ENCODE peak calls at places on chromosomes 13 and 19, in six cellular contexts. N is left lung, X is Peyer's patch, F is psoas muscle, R is RWPE1, P is foreskin fibroblast. V is an unnamed sample.
A peak's percentile ranks its signal among the peaks of the same experiment; 100 is the strongest.

GRCh38 chr19:10603084-10603872 is 16.2 kb upstream of the AP1M2 start:
- DNase-seq in N (peak; percentile 56), X (peak; percentile 94), F (peak; percentile 69), R (no peak), P (peak; percentile 17), V (peak; percentile 84)

GRCh38 chr13:113562085-113562749 is 22.3 kb upstream of the TFDP1 start:
- DNase-seq in N (peak; percentile 61), X (no peak), F (peak; percentile 73), R (peak; percentile 39), P (peak; percentile 87), V (peak; percentile 24)

GRCh38 chr19:9847087-9847671 is 12.1 kb downstream of the PIN1 start:
- DNase-seq in N (no peak), X (peak; percentile 51), F (peak; percentile 67), R (peak; percentile 80), P (peak; percentile 97), V (no peak)

GRCh38 chr13:76903544-76904162 is 17.4 kb upstream of the KCTD12 start:
- DNase-seq in N (peak; percentile 62), X (peak; percentile 86), F (no peak), R (peak; percentile 73), P (peak; percentile 86), V (no peak)

GRCh38 chr19:7652061-7652641 is 15.2 kb downstream of the STXBP2 start:
- DNase-seq in N (peak; percentile 90), X (peak; percentile 92), F (peak; percentile 90), R (peak; percentile 78), P (peak; percentile 93), V (peak; percentile 82)

GRCh38 chr13:55307909-55308308 is 1832.8 kb upstream of the PRR20A start:
- DNase-seq in N (no peak), X (no peak), F (no peak), R (no peak), P (no peak), V (no peak)

GRCh38 chr19:7013678-7014077 is 7.6 kb downstream of the MBD3L2B start:
- DNase-seq in N (no peak), X (no peak), F (no peak), R (peak; percentile 55), P (no peak), V (no peak)

GRCh38 chr13:47794963-47795362 is 206.1 kb downstream of the SUCLA2 start:
- DNase-seq in N (no peak), X (no peak), F (no peak), R (peak; percentile 27), P (peak; percentile 6), V (no peak)

GRCh38 chr13:48621056-48621455 is 32.7 kb upstream of the CYSLTR2 start:
- DNase-seq in N (no peak), X (no peak), F (no peak), R (no peak), P (no peak), V (no peak)

GRCh38 chr19:658916-659839 is 3.8 kb downstream of the RNF126 start:
- DNase-seq in N (no peak), X (peak; percentile 82), F (peak; percentile 77), R (peak; percentile 82), P (peak; percentile 59), V (no peak)

GRCh38 chr19:53795019-53795418 is 29.1 kb downstream of the NLRP12 start:
- DNase-seq in N (no peak), X (no peak), F (no peak), R (no peak), P (no peak), V (no peak)

GRCh38 chr19:53789708-53790678 is 34.1 kb downstream of the NLRP12 start:
- DNase-seq in N (no peak), X (no peak), F (no peak), R (no peak), P (no peak), V (no peak)

GRCh38 chr19:53792721-53793433 is 31.2 kb downstream of the NLRP12 start:
- DNase-seq in N (peak; percentile 78), X (peak; percentile 87), F (peak; percentile 85), R (peak; percentile 79), P (peak; percentile 90), V (peak; percentile 45)
- TF ChIP-seq CTCF in N (peak; percentile 98), X (peak; percentile 91), F (peak; percentile 83), R (peak; percentile 95), P (peak; percentile 100), V (peak; percentile 81)

GRCh38 chr19:2666344-2666994 is 36.0 kb downstream of the GNG7 start:
- DNase-seq in N (no peak), X (no peak), F (no peak), R (no peak), P (no peak), V (no peak)

GRCh38 chr19:2663920-2664571 is 38.4 kb downstream of the GNG7 start:
- DNase-seq in N (no peak), X (peak; percentile 91), F (no peak), R (no peak), P (no peak), V (peak; percentile 74)

GRCh38 chr19:2659856-2660432 is 42.5 kb downstream of the GNG7 start:
- DNase-seq in N (no peak), X (no peak), F (no peak), R (no peak), P (no peak), V (no peak)

GRCh38 chr19:2665103-2665502 is 37.4 kb downstream of the GNG7 start:
- DNase-seq in N (no peak), X (no peak), F (no peak), R (no peak), P (no peak), V (no peak)

GRCh38 chr19:2661615-2662014 is 40.9 kb downstream of the GNG7 start:
- DNase-seq in N (no peak), X (no peak), F (no peak), R (no peak), P (peak; percentile 24), V (no peak)
- TF ChIP-seq CTCF in N (no peak), X (no peak), F (no peak), R (no peak), P (no peak), V (no peak)

GRCh38 chr19:13859361-13859880 is 17.5 kb upstream of the NANOS3 start:
- DNase-seq in N (no peak), X (no peak), F (no peak), R (no peak), P (peak; percentile 67), V (no peak)
- TF ChIP-seq CTCF in N (no peak), X (no peak), F (no peak), R (no peak), P (no peak), V (no peak)

GRCh38 chr13:23161176-23161825 is 19.5 kb upstream of the SGCG start:
- DNase-seq in N (no peak), X (no peak), F (no peak), R (no peak), P (peak; percentile 45), V (no peak)

GRCh38 chr13:23159205-23159586 is 21.6 kb upstream of the SGCG start:
- DNase-seq in N (no peak), X (no peak), F (peak; percentile 65), R (no peak), P (peak; percentile 67), V (no peak)

GRCh38 chr13:23159587-23160240 is 21.1 kb upstream of the SGCG start:
- DNase-seq in N (no peak), X (no peak), F (no peak), R (no peak), P (peak; percentile 22), V (no peak)

GRCh38 chr13:23160241-23161175 is 20.3 kb upstream of the SGCG start:
- DNase-seq in N (no peak), X (no peak), F (no peak), R (no peak), P (peak; percentile 41), V (no peak)
- TF ChIP-seq CTCF in N (peak; percentile 12), X (no peak), F (no peak), R (no peak), P (no peak), V (no peak)

DNA sequence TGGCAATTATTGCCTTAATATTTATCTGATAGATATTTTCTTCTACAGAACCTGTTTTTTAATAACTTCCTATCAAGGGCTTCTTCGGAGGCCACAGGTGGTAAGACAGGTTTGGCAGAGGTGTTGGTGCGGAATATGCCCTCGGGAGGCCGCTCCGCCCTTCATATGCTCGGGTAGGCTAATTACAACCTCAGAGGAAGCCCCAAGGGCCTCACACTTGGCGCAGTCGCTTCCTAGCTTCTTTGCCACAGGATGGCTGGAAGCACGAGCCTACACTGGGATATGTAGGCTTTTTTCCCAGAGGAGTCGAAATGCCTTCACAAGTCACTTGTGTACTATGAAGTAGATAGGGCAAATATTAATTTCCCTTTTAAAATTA is 68.8 kb downstream of the LMO7 start:
- DNase-seq in N (peak; percentile 67), X (peak; percentile 81), F (no peak), R (peak; percentile 72), P (no peak), V (no peak)
- TF ChIP-seq CTCF in N (no peak), X (no peak), F (no peak), R (no peak), P (no peak), V (no peak)

V was measured in activated B cell treated with CpG ODN at 0.5 μM for 24 hours.